ENCODE peak calls at places on chromosomes 6 and 20, in ten cellular contexts. Q is lung, F is AG04450, R is Right ventricle myocardium superior, V is NCI-H2029, M is PC-3, N is BE2C, I is RWPE1, T is kidney tubule cell, D is SK-N-SH. J is an unnamed sample.

GRCh38 chr6:77123527-77123926 is 339.8 kb downstream of the HTR1B start:
- DNase-seq in M (no peak), I (no peak), R (no peak), D (no peak), Q (no peak), V (no peak), N (no peak), T (no peak), F (no peak), J (no peak)

GRCh38 chr6:15893556-15894253 is 230.9 kb upstream of the DTNBP1 start:
- DNase-seq in V (no peak), I (no peak), Q (no peak), F (no peak), R (no peak), T (peak; percentile 39), M (peak; percentile 86), N (no peak), D (no peak), J (no peak)

GRCh38 chr20:56171087-56172012 is 77.2 kb upstream of the MC3R start:
- DNase-seq in V (no peak), T (peak; percentile 39), M (peak; percentile 40), I (peak; percentile 41), N (peak; percentile 47), Q (no peak), F (no peak), R (no peak), D (peak; percentile 61), J (no peak)

GRCh38 chr6:44052419-44053011 is 74.7 kb downstream of the MRPL14 start:
- DNase-seq in V (no peak), T (no peak), D (peak; percentile 60), Q (no peak), M (peak; percentile 56), N (peak; percentile 37), R (peak; percentile 53), I (no peak), F (no peak), J (no peak)

GRCh38 chr6:33189625-33190024 is 2.6 kb downstream of the COL11A2 start:
- DNase-seq in M (no peak), N (no peak), I (no peak), F (no peak), T (no peak), V (no peak), Q (no peak), R (no peak), D (no peak), J (no peak)

GRCh38 chr6:87909849-87910248 is 137.8 kb upstream of the SPACA1 start:
- DNase-seq in I (peak; percentile 38), T (peak; percentile 98), Q (no peak), F (no peak), D (no peak), M (peak; percentile 14), V (no peak), N (no peak), R (no peak), J (no peak)

GRCh38 chr6:33737267-33738026 is 9.3 kb downstream of the IP6K3 start:
- DNase-seq in I (no peak), N (no peak), V (no peak), F (no peak), M (no peak), T (no peak), R (peak; percentile 72), D (peak; percentile 60), Q (no peak), J (no peak)

GRCh38 chr20:19317240-19318069 is 105.0 kb downstream of the SLC24A3 start:
- DNase-seq in I (no peak), D (no peak), V (no peak), M (no peak), Q (no peak), N (no peak), T (no peak), R (no peak), F (no peak), J (no peak)

GRCh38 chr6:135673671-135674309 is 176.2 kb upstream of the AHI1 start:
- DNase-seq in F (no peak), Q (no peak), I (no peak), T (no peak), V (no peak), M (no peak), N (no peak), R (no peak), D (no peak), J (no peak)

GRCh38 chr6:38824243-38824894 is 109.3 kb downstream of the DNAH8 start:
- DNase-seq in I (no peak), N (no peak), T (no peak), F (no peak), V (no peak), Q (no peak), D (no peak), R (no peak), M (no peak), J (no peak)

GRCh38 chr20:48952656-48953055 is 31.1 kb downstream of the ARFGEF2 start:
- DNase-seq in N (no peak), V (no peak), F (no peak), D (no peak), T (no peak), I (no peak), M (no peak), Q (no peak), R (no peak), J (no peak)

GRCh38 chr20:37866051-37866450 is 36.9 kb upstream of the VSTM2L start:
- DNase-seq in M (no peak), I (no peak), F (no peak), Q (no peak), T (no peak), D (no peak), V (no peak), R (no peak), N (no peak), J (no peak)

GRCh38 chr20:44941292-44941691 is 18.9 kb downstream of the TOMM34 start:
- DNase-seq in T (no peak), N (no peak), V (no peak), F (no peak), I (no peak), R (no peak), Q (no peak), D (no peak), M (no peak), J (no peak)

GRCh38 chr20:59134182-59134581 is 29.4 kb upstream of the ZNF831 start:
- DNase-seq in Q (no peak), M (no peak), D (no peak), V (no peak), N (no peak), T (no peak), F (no peak), I (no peak), R (no peak), J (no peak)

GRCh38 chr20:45347297-45347935 is 808 bp downstream of the SDC4 start:
- DNase-seq in V (no peak), I (peak; percentile 45), M (no peak), D (peak; percentile 24), T (no peak), N (no peak), F (no peak), Q (no peak), R (peak; percentile 51), J (no peak)

GRCh38 chr6:118344014-118344670 is 204.0 kb upstream of the PLN start:
- DNase-seq in R (no peak), M (no peak), N (no peak), Q (no peak), I (no peak), T (no peak), F (no peak), D (no peak), V (no peak), J (no peak)

GRCh38 chr20:25177890-25178321 is 17.6 kb upstream of the ENTPD6 start:
- DNase-seq in N (no peak), V (peak; percentile 30), D (no peak), Q (peak; percentile 79), I (peak; percentile 68), M (peak; percentile 90), R (no peak), T (no peak), F (no peak), J (no peak)

GRCh38 chr6:140897804-140898573 is 1234.7 kb upstream of the GJE1 start:
- DNase-seq in V (no peak), Q (no peak), I (peak; percentile 5), N (no peak), D (no peak), T (no peak), M (no peak), R (peak; percentile 48), F (no peak), J (no peak)

GRCh38 chr6:4930025-4930692 is 73.7 kb downstream of the RPP40 start:
- DNase-seq in I (no peak), N (no peak), M (no peak), R (no peak), F (no peak), Q (no peak), V (no peak), D (no peak), T (no peak), J (no peak)

GRCh38 chr6:162963861-162964260 is 236.1 kb downstream of the PACRG start:
- DNase-seq in D (no peak), I (no peak), Q (no peak), V (no peak), N (no peak), F (no peak), M (no peak), R (no peak), T (no peak), J (no peak)

J was measured in activated B cell treated with CpG ODN at 0.5 μM for 24 hours.